ENCODE peak calls at places on chromosomes 11 and 22, in ten cellular contexts. One of them, this sample, is unnamed.

GRCh38 chr22:49918911-49919881 is 762 bp downstream of the CRELD2 start:
- DNase-seq in HEK293T: no peak
- DNase-seq in stimulated activated CD4-positive, alpha-beta T cell treated with anti-CD3 and anti-CD28 coated beads, TNF-alpha, amount 100 ng/mL, for 24 hours: no peak
- DNase-seq in body of pancreas: no peak
- DNase-seq in T-helper 2 cell: no peak
- DNase-seq in AG08395: no peak
- DNase-seq in stimulated activated CD8-positive, alpha-beta memory T cell treated with anti-CD3 and anti-CD28 coated beads, Interleukin-15, amount 100 ng/mL, for 24 hours: no peak
- DNase-seq in endodermal cell: no peak
- DNase-seq in cardiac muscle cell: no peak
- DNase-seq in foreskin fibroblast: no peak
- DNase-seq in this sample: no peak

GRCh38 chr22:43483266-43483665 is 71.5 kb downstream of the MPPED1 start:
- DNase-seq in HEK293T: no peak
- DNase-seq in stimulated activated CD4-positive, alpha-beta T cell treated with anti-CD3 and anti-CD28 coated beads, TNF-alpha, amount 100 ng/mL, for 24 hours: no peak
- DNase-seq in body of pancreas: no peak
- DNase-seq in T-helper 2 cell: no peak
- DNase-seq in AG08395: no peak
- DNase-seq in stimulated activated CD8-positive, alpha-beta memory T cell treated with anti-CD3 and anti-CD28 coated beads, Interleukin-15, amount 100 ng/mL, for 24 hours: no peak
- DNase-seq in endodermal cell: no peak
- DNase-seq in cardiac muscle cell: no peak
- DNase-seq in foreskin fibroblast: no peak
- DNase-seq in this sample: no peak

GRCh38 chr11:11407065-11407737 is 54.2 kb upstream of the CSNK2A3 start:
- DNase-seq in HEK293T: no peak
- DNase-seq in stimulated activated CD4-positive, alpha-beta T cell treated with anti-CD3 and anti-CD28 coated beads, TNF-alpha, amount 100 ng/mL, for 24 hours: no peak
- DNase-seq in body of pancreas: no peak
- DNase-seq in T-helper 2 cell: no peak
- DNase-seq in AG08395: no peak
- DNase-seq in stimulated activated CD8-positive, alpha-beta memory T cell treated with anti-CD3 and anti-CD28 coated beads, Interleukin-15, amount 100 ng/mL, for 24 hours: no peak
- DNase-seq in endodermal cell: no peak
- DNase-seq in cardiac muscle cell: peak
- DNase-seq in foreskin fibroblast: no peak
- DNase-seq in this sample: no peak

GRCh38 chr22:36329217-36330078 is 58.3 kb downstream of the MYH9 start:
- DNase-seq in HEK293T: no peak
- DNase-seq in stimulated activated CD4-positive, alpha-beta T cell treated with anti-CD3 and anti-CD28 coated beads, TNF-alpha, amount 100 ng/mL, for 24 hours: peak
- DNase-seq in body of pancreas: peak
- DNase-seq in T-helper 2 cell: peak
- DNase-seq in AG08395: peak
- DNase-seq in stimulated activated CD8-positive, alpha-beta memory T cell treated with anti-CD3 and anti-CD28 coated beads, Interleukin-15, amount 100 ng/mL, for 24 hours: peak
- DNase-seq in endodermal cell: peak
- DNase-seq in cardiac muscle cell: peak
- DNase-seq in foreskin fibroblast: peak
- DNase-seq in this sample: peak

GRCh38 chr22:46774456-46775363 is 12.3 kb downstream of the TBC1D22A start:
- DNase-seq in HEK293T: no peak
- DNase-seq in stimulated activated CD4-positive, alpha-beta T cell treated with anti-CD3 and anti-CD28 coated beads, TNF-alpha, amount 100 ng/mL, for 24 hours: no peak
- DNase-seq in body of pancreas: no peak
- DNase-seq in T-helper 2 cell: no peak
- DNase-seq in AG08395: no peak
- DNase-seq in stimulated activated CD8-positive, alpha-beta memory T cell treated with anti-CD3 and anti-CD28 coated beads, Interleukin-15, amount 100 ng/mL, for 24 hours: no peak
- DNase-seq in endodermal cell: no peak
- DNase-seq in cardiac muscle cell: no peak
- DNase-seq in foreskin fibroblast: no peak
- DNase-seq in this sample: no peak

GRCh38 chr22:34866501-34867171 is 199.3 kb upstream of the ISX start:
- DNase-seq in HEK293T: no peak
- DNase-seq in stimulated activated CD4-positive, alpha-beta T cell treated with anti-CD3 and anti-CD28 coated beads, TNF-alpha, amount 100 ng/mL, for 24 hours: no peak
- DNase-seq in body of pancreas: no peak
- DNase-seq in T-helper 2 cell: no peak
- DNase-seq in AG08395: peak
- DNase-seq in stimulated activated CD8-positive, alpha-beta memory T cell treated with anti-CD3 and anti-CD28 coated beads, Interleukin-15, amount 100 ng/mL, for 24 hours: no peak
- DNase-seq in endodermal cell: no peak
- DNase-seq in cardiac muscle cell: peak
- DNase-seq in foreskin fibroblast: peak
- DNase-seq in this sample: no peak

GRCh38 chr11:20601221-20601914 is 2.0 kb downstream of the SLC6A5 start:
- DNase-seq in HEK293T: no peak
- DNase-seq in stimulated activated CD4-positive, alpha-beta T cell treated with anti-CD3 and anti-CD28 coated beads, TNF-alpha, amount 100 ng/mL, for 24 hours: no peak
- DNase-seq in body of pancreas: no peak
- DNase-seq in T-helper 2 cell: no peak
- DNase-seq in AG08395: no peak
- DNase-seq in stimulated activated CD8-positive, alpha-beta memory T cell treated with anti-CD3 and anti-CD28 coated beads, Interleukin-15, amount 100 ng/mL, for 24 hours: no peak
- DNase-seq in endodermal cell: peak
- DNase-seq in cardiac muscle cell: no peak
- DNase-seq in foreskin fibroblast: no peak
- DNase-seq in this sample: no peak

GRCh38 chr22:40653361-40653760 is 16.8 kb upstream of the MRTFA start:
- DNase-seq in HEK293T: no peak
- DNase-seq in stimulated activated CD4-positive, alpha-beta T cell treated with anti-CD3 and anti-CD28 coated beads, TNF-alpha, amount 100 ng/mL, for 24 hours: no peak
- DNase-seq in body of pancreas: no peak
- DNase-seq in T-helper 2 cell: no peak
- DNase-seq in AG08395: no peak
- DNase-seq in stimulated activated CD8-positive, alpha-beta memory T cell treated with anti-CD3 and anti-CD28 coated beads, Interleukin-15, amount 100 ng/mL, for 24 hours: no peak
- DNase-seq in endodermal cell: peak
- DNase-seq in cardiac muscle cell: no peak
- DNase-seq in foreskin fibroblast: no peak
- DNase-seq in this sample: no peak

GRCh38 chr11:68022531-68022930 is 8.0 kb upstream of the NDUFS8 start:
- DNase-seq in HEK293T: no peak
- DNase-seq in stimulated activated CD4-positive, alpha-beta T cell treated with anti-CD3 and anti-CD28 coated beads, TNF-alpha, amount 100 ng/mL, for 24 hours: no peak
- DNase-seq in body of pancreas: no peak
- DNase-seq in T-helper 2 cell: no peak
- DNase-seq in AG08395: no peak
- DNase-seq in stimulated activated CD8-positive, alpha-beta memory T cell treated with anti-CD3 and anti-CD28 coated beads, Interleukin-15, amount 100 ng/mL, for 24 hours: no peak
- DNase-seq in endodermal cell: no peak
- DNase-seq in cardiac muscle cell: no peak
- DNase-seq in foreskin fibroblast: no peak
- DNase-seq in this sample: no peak

GRCh38 chr22:38220653-38221386 is 19.0 kb downstream of the MAFF start:
- DNase-seq in HEK293T: no peak
- DNase-seq in stimulated activated CD4-positive, alpha-beta T cell treated with anti-CD3 and anti-CD28 coated beads, TNF-alpha, amount 100 ng/mL, for 24 hours: no peak
- DNase-seq in body of pancreas: no peak
- DNase-seq in T-helper 2 cell: no peak
- DNase-seq in AG08395: no peak
- DNase-seq in stimulated activated CD8-positive, alpha-beta memory T cell treated with anti-CD3 and anti-CD28 coated beads, Interleukin-15, amount 100 ng/mL, for 24 hours: no peak
- DNase-seq in endodermal cell: no peak
- DNase-seq in cardiac muscle cell: no peak
- DNase-seq in foreskin fibroblast: no peak
- DNase-seq in this sample: no peak

GRCh38 chr11:69312418-69313399 is 18.8 kb downstream of the MYEOV start:
- DNase-seq in HEK293T: no peak
- DNase-seq in stimulated activated CD4-positive, alpha-beta T cell treated with anti-CD3 and anti-CD28 coated beads, TNF-alpha, amount 100 ng/mL, for 24 hours: no peak
- DNase-seq in body of pancreas: no peak
- DNase-seq in T-helper 2 cell: no peak
- DNase-seq in AG08395: no peak
- DNase-seq in stimulated activated CD8-positive, alpha-beta memory T cell treated with anti-CD3 and anti-CD28 coated beads, Interleukin-15, amount 100 ng/mL, for 24 hours: no peak
- DNase-seq in endodermal cell: no peak
- DNase-seq in cardiac muscle cell: no peak
- DNase-seq in foreskin fibroblast: no peak
- DNase-seq in this sample: no peak

GRCh38 chr22:38706101-38706884 is 549 bp downstream of the GTPBP1 start:
- DNase-seq in HEK293T: peak
- DNase-seq in stimulated activated CD4-positive, alpha-beta T cell treated with anti-CD3 and anti-CD28 coated beads, TNF-alpha, amount 100 ng/mL, for 24 hours: no peak
- DNase-seq in body of pancreas: peak
- DNase-seq in T-helper 2 cell: peak
- DNase-seq in AG08395: peak
- DNase-seq in stimulated activated CD8-positive, alpha-beta memory T cell treated with anti-CD3 and anti-CD28 coated beads, Interleukin-15, amount 100 ng/mL, for 24 hours: no peak
- DNase-seq in endodermal cell: peak
- DNase-seq in cardiac muscle cell: peak
- DNase-seq in foreskin fibroblast: peak
- DNase-seq in this sample: peak

This sample was measured in Caco-2.